ENCODE peak calls at places on chromosomes 11 and 22, in eight cellular contexts. H is hippocampal formation, X is activated T-cell treated with anti-CD3 and anti-CD28 coated beads for 48 hours, N is astrocyte of the cerebellum, B is omental fat pad, Q is globus pallidus, Z is AG08395, A is HAP-1. M is an unnamed sample.

GRCh38 chr11:44943118-44943517 is 7.6 kb downstream of the TP53I11 start:
- DNase-seq in X (peak; percentile 18), H (peak; percentile 5), Z (no peak), N (no peak), B (no peak), Q (no peak), A (no peak), M (no peak)

GRCh38 chr22:25754527-25755202 is 12.7 kb downstream of the MYO18B start:
- DNase-seq in Z (peak; percentile 67), A (no peak), Q (no peak), X (no peak), H (no peak), B (no peak), N (peak; percentile 48), M (no peak)

GRCh38 chr11:119520966-119521365 is 98.0 kb upstream of the THY1 start:
- DNase-seq in H (no peak), Z (no peak), A (no peak), N (no peak), B (no peak), Q (no peak), X (no peak), M (no peak)

GRCh38 chr22:37230673-37231405 is 13.2 kb downstream of the RAC2 start:
- DNase-seq in N (no peak), Z (no peak), Q (no peak), B (no peak), X (peak; percentile 77), A (no peak), H (no peak), M (no peak)

GRCh38 chr11:119369035-119369925 is 12.2 kb downstream of the USP2 start:
- DNase-seq in Q (no peak), H (no peak), A (no peak), Z (peak; percentile 49), N (no peak), B (no peak), X (no peak), M (no peak)

GRCh38 chr11:36312593-36312990 is 16.5 kb downstream of the PRR5L start:
- DNase-seq in Z (peak; percentile 11), X (no peak), Q (no peak), B (no peak), A (no peak), H (no peak), N (peak; percentile 44), M (no peak)

GRCh38 chr22:37482244-37482643 is 3.9 kb downstream of the MFNG start:
- DNase-seq in N (no peak), H (no peak), Z (no peak), B (no peak), Q (no peak), X (no peak), A (no peak), M (no peak)

GRCh38 chr11:79052539-79052938 is 388.3 kb downstream of the TENM4 start:
- DNase-seq in Q (peak; percentile 24), H (no peak), Z (no peak), N (no peak), X (no peak), B (no peak), A (peak; percentile 30), M (no peak)

GRCh38 chr11:119115484-119116234 is 5.7 kb upstream of the HINFP start:
- DNase-seq in Z (no peak), X (no peak), Q (peak; percentile 56), A (no peak), N (no peak), B (no peak), H (peak; percentile 41), M (no peak)

GRCh38 chr11:131305005-131305404 is 65.4 kb upstream of the NTM start:
- DNase-seq in Z (no peak), N (no peak), B (no peak), A (no peak), X (no peak), Q (no peak), H (no peak), M (no peak)

GRCh38 chr11:2827792-2828191 is 57.8 kb downstream of the CDKN1C start:
- DNase-seq in N (no peak), Q (no peak), X (no peak), H (no peak), B (no peak), A (no peak), Z (no peak), M (no peak)

GRCh38 chr22:40008726-40009125 is 14.0 kb downstream of the FAM83F start:
- DNase-seq in Q (no peak), X (no peak), A (no peak), Z (peak; percentile 24), H (no peak), B (no peak), N (no peak), M (no peak)

GRCh38 chr11:96278039-96278897 is 64.7 kb downstream of the MAML2 start:
- DNase-seq in A (peak; percentile 35), B (no peak), H (no peak), Q (no peak), X (no peak), N (peak; percentile 62), Z (peak; percentile 19), M (no peak)

GRCh38 chr22:20107471-20107901 is 8.4 kb upstream of the RANBP1 start:
- DNase-seq in B (no peak), Q (no peak), X (no peak), Z (no peak), A (no peak), N (no peak), H (no peak), M (no peak)

GRCh38 chr11:9568854-9569587 is 4.4 kb upstream of the WEE1 start:
- DNase-seq in N (peak; percentile 96), A (peak; percentile 73), Z (peak; percentile 62), X (no peak), Q (no peak), H (no peak), B (no peak), M (peak; percentile 82)

GRCh38 chr11:119347242-119347641 is 737 bp upstream of the MFRP start:
- DNase-seq in B (no peak), N (no peak), X (no peak), Z (peak; percentile 80), H (no peak), Q (no peak), A (no peak), M (no peak)

GRCh38 chr22:30274061-30274812 is 7.6 kb upstream of the OSM start:
- DNase-seq in B (no peak), Z (no peak), N (no peak), X (no peak), A (no peak), Q (no peak), H (no peak), M (no peak)

GRCh38 chr11:12172493-12173013 is 62.2 kb downstream of the MICAL2 start:
- DNase-seq in N (no peak), A (no peak), B (no peak), Z (no peak), H (no peak), Q (no peak), X (no peak), M (no peak)

GRCh38 chr11:57484141-57484710 is 23.9 kb downstream of the RTN4RL2 start:
- DNase-seq in N (no peak), H (no peak), B (no peak), X (no peak), Q (no peak), A (no peak), Z (no peak), M (no peak)

GRCh38 chr22:27499121-27499520 is 302.4 kb downstream of the MN1 start:
- DNase-seq in B (no peak), H (no peak), Z (no peak), X (no peak), N (no peak), A (no peak), Q (no peak), M (no peak)